ENCODE peak calls at places on chromosomes 1 and 21, in four cellular contexts. One of them, this sample, is unnamed.

GRCh38 chr1:112923234-112923955 is 32.6 kb downstream of the SLC16A1 start:
- DNase-seq in fibroblast of lung: no peak
- DNase-seq in cardiac muscle cell: no peak
- DNase-seq in mammary epithelial cell: no peak
- DNase-seq in this sample: no peak

GRCh38 chr21:44711327-44712202 is at the start of gene TSPEAR:
- DNase-seq in fibroblast of lung: no peak
- DNase-seq in cardiac muscle cell: peak
- DNase-seq in mammary epithelial cell: no peak
- DNase-seq in this sample: peak

GRCh38 chr1:170735366-170736263 is 71.7 kb downstream of the PRRX1 start:
- DNase-seq in fibroblast of lung: no peak
- DNase-seq in cardiac muscle cell: no peak
- DNase-seq in mammary epithelial cell: no peak
- DNase-seq in this sample: no peak

GRCh38 chr1:160748877-160749269 is 9.8 kb downstream of the SLAMF7 start:
- DNase-seq in fibroblast of lung: no peak
- DNase-seq in cardiac muscle cell: no peak
- DNase-seq in mammary epithelial cell: peak
- DNase-seq in this sample: no peak

GRCh38 chr1:43450251-43451070 is 3.3 kb downstream of the HYI start:
- DNase-seq in fibroblast of lung: no peak
- DNase-seq in cardiac muscle cell: no peak
- DNase-seq in mammary epithelial cell: no peak
- DNase-seq in this sample: no peak

GRCh38 chr1:66951513-66951912 is 26.7 kb downstream of the MIER1 start:
- DNase-seq in fibroblast of lung: peak
- DNase-seq in cardiac muscle cell: no peak
- DNase-seq in mammary epithelial cell: no peak
- DNase-seq in this sample: no peak

GRCh38 chr1:234962340-234962989 is 166.2 kb downstream of the TOMM20 start:
- DNase-seq in fibroblast of lung: peak
- DNase-seq in cardiac muscle cell: no peak
- DNase-seq in mammary epithelial cell: peak
- DNase-seq in this sample: no peak

GRCh38 chr1:19338323-19338762 is 26.2 kb downstream of the SLC66A1 start:
- DNase-seq in fibroblast of lung: no peak
- DNase-seq in cardiac muscle cell: peak
- DNase-seq in mammary epithelial cell: peak
- DNase-seq in this sample: peak

GRCh38 chr1:20611652-20612051 is 21.6 kb upstream of the PINK1 start:
- DNase-seq in fibroblast of lung: no peak
- DNase-seq in cardiac muscle cell: no peak
- DNase-seq in mammary epithelial cell: no peak
- DNase-seq in this sample: no peak

GRCh38 chr21:14617836-14618235 is 71.7 kb upstream of the SAMSN1 start:
- DNase-seq in fibroblast of lung: no peak
- DNase-seq in cardiac muscle cell: no peak
- DNase-seq in mammary epithelial cell: no peak
- DNase-seq in this sample: no peak

GRCh38 chr21:15775981-15776380 is 46.2 kb downstream of the USP25 start:
- DNase-seq in fibroblast of lung: peak
- DNase-seq in cardiac muscle cell: no peak
- DNase-seq in mammary epithelial cell: peak
- DNase-seq in this sample: no peak

GRCh38 chr1:44812822-44813543 is 4.7 kb downstream of the BTBD19 start:
- DNase-seq in fibroblast of lung: no peak
- DNase-seq in cardiac muscle cell: no peak
- DNase-seq in mammary epithelial cell: no peak
- DNase-seq in this sample: no peak

GRCh38 chr1:30160999-30161689 is 562.2 kb downstream of the MATN1 start:
- DNase-seq in fibroblast of lung: no peak
- DNase-seq in cardiac muscle cell: no peak
- DNase-seq in mammary epithelial cell: no peak
- DNase-seq in this sample: no peak

GRCh38 chr1:23616292-23616822 is 57.1 kb upstream of the ID3 start:
- DNase-seq in fibroblast of lung: no peak
- DNase-seq in cardiac muscle cell: no peak
- DNase-seq in mammary epithelial cell: no peak
- DNase-seq in this sample: no peak

GRCh38 chr21:35850542-35851103 is 209.7 kb downstream of the SETD4 start:
- DNase-seq in fibroblast of lung: no peak
- DNase-seq in cardiac muscle cell: no peak
- DNase-seq in mammary epithelial cell: no peak
- DNase-seq in this sample: no peak

GRCh38 chr1:206897175-206897574 is at the start of gene IL24:
- DNase-seq in fibroblast of lung: no peak
- DNase-seq in cardiac muscle cell: no peak
- DNase-seq in mammary epithelial cell: no peak
- DNase-seq in this sample: no peak

GRCh38 chr1:183817576-183818288 is 12.8 kb downstream of the RGL1 start:
- DNase-seq in fibroblast of lung: no peak
- DNase-seq in cardiac muscle cell: no peak
- DNase-seq in mammary epithelial cell: no peak
- DNase-seq in this sample: no peak

GRCh38 chr1:192235127-192235526 is 76.9 kb downstream of the RGS18 start:
- DNase-seq in fibroblast of lung: no peak
- DNase-seq in cardiac muscle cell: no peak
- DNase-seq in mammary epithelial cell: no peak
- DNase-seq in this sample: no peak

GRCh38 chr1:162708286-162708685 is 76.0 kb downstream of the DDR2 start:
- DNase-seq in fibroblast of lung: no peak
- DNase-seq in cardiac muscle cell: no peak
- DNase-seq in mammary epithelial cell: no peak
- DNase-seq in this sample: no peak

GRCh38 chr1:192807968-192808587 is 761 bp upstream of the RGS2 start:
- DNase-seq in fibroblast of lung: peak
- DNase-seq in cardiac muscle cell: no peak
- DNase-seq in mammary epithelial cell: peak
- DNase-seq in this sample: no peak

GRCh38 chr1:218408942-218409341 is 63.8 kb downstream of the TGFB2 start:
- DNase-seq in fibroblast of lung: no peak
- DNase-seq in cardiac muscle cell: peak
- DNase-seq in mammary epithelial cell: no peak
- DNase-seq in this sample: no peak

GRCh38 chr1:200488375-200489165 is 78.7 kb upstream of the ZNF281 start:
- DNase-seq in fibroblast of lung: peak
- DNase-seq in cardiac muscle cell: peak
- DNase-seq in mammary epithelial cell: peak
- DNase-seq in this sample: peak

GRCh38 chr1:34693081-34693480 is 61.8 kb upstream of the GJB5 start:
- DNase-seq in fibroblast of lung: no peak
- DNase-seq in cardiac muscle cell: no peak
- DNase-seq in mammary epithelial cell: no peak
- DNase-seq in this sample: no peak

DNA sequence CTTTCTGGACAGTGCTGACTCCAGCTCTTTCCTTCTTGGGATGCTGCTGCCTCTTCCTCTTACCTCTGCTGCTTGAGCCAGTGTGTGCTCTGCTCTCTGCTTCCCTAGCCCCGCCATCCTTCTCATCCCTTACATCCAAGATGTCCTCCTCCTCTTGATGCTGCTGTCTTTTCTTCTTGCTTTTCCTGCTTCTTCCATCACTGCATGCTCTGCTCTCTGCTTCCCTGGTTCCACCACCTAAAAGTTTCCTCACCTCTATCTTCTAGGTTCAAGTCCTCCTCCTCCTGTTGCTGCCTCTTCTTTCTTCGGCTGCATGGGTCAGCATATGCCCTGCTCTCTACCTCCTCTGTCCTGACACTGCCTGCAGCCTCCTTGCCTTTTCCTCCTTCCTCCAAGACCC is 3.4 kb downstream of the NAXE start:
- DNase-seq in fibroblast of lung: no peak
- DNase-seq in cardiac muscle cell: no peak
- DNase-seq in mammary epithelial cell: no peak
- DNase-seq in this sample: no peak
- TF ChIP-seq CTCF in fibroblast of lung: no peak
- TF ChIP-seq CTCF in cardiac muscle cell: no peak
- TF ChIP-seq CTCF in mammary epithelial cell: no peak
- TF ChIP-seq CTCF in this sample: no peak

GRCh38 chr21:29499734-29500343 is 201.1 kb downstream of the BACH1 start:
- DNase-seq in fibroblast of lung: peak
- DNase-seq in cardiac muscle cell: no peak
- DNase-seq in mammary epithelial cell: peak
- DNase-seq in this sample: no peak
- TF ChIP-seq CTCF in fibroblast of lung: peak
- TF ChIP-seq CTCF in cardiac muscle cell: peak
- TF ChIP-seq CTCF in mammary epithelial cell: peak
- TF ChIP-seq CTCF in this sample: peak

GRCh38 chr1:32107742-32108661 is at the start of gene KPNA6:
- DNase-seq in fibroblast of lung: peak
- DNase-seq in cardiac muscle cell: peak
- DNase-seq in mammary epithelial cell: peak
- DNase-seq in this sample: peak
- TF ChIP-seq CTCF in fibroblast of lung: no peak
- TF ChIP-seq CTCF in cardiac muscle cell: no peak
- TF ChIP-seq CTCF in mammary epithelial cell: no peak
- TF ChIP-seq CTCF in this sample: no peak

GRCh38 chr21:37000381-37000780 is 6.1 kb upstream of the RIPPLY3 start:
- DNase-seq in fibroblast of lung: no peak
- DNase-seq in cardiac muscle cell: no peak
- DNase-seq in mammary epithelial cell: no peak
- DNase-seq in this sample: no peak
- TF ChIP-seq CTCF in fibroblast of lung: peak
- TF ChIP-seq CTCF in cardiac muscle cell: no peak
- TF ChIP-seq CTCF in mammary epithelial cell: peak
- TF ChIP-seq CTCF in this sample: no peak